ENCODE peak calls at places on chromosomes 1 and 21, in seven cellular contexts. I is SK-N-SH, J is HCT116, D is GM12878, E is K562, A is H1, U is HepG2. N is an unnamed sample.
A peak's percentile ranks its signal among the peaks of the same experiment; 100 is the strongest.

GRCh38 chr1:243471026-243471685 is 215.3 kb downstream of the SDCCAG8 start:
- DNase-seq in I (no peak), J (no peak), D (no peak), E (no peak), A (no peak), U (no peak), N (no peak)

GRCh38 chr1:37764888-37765441 is at the start of gene EPHA10:
- DNase-seq in I (peak; percentile 97), J (no peak), D (no peak), E (no peak), A (peak; percentile 61), U (no peak), N (no peak)

GRCh38 chr1:25095635-25096200 is 136.6 kb downstream of the SYF2 start:
- DNase-seq in I (no peak), J (no peak), D (no peak), E (no peak), A (no peak), U (no peak), N (no peak)

GRCh38 chr1:161038523-161039153 is at the start of gene TSTD1:
- DNase-seq in I (peak; percentile 80), J (no peak), D (no peak), E (peak; percentile 45), A (no peak), U (no peak), N (no peak)

GRCh38 chr1:229619614-229620013 is 6.3 kb downstream of the TAF5L start:
- DNase-seq in I (no peak), J (no peak), D (no peak), E (no peak), A (no peak), U (no peak), N (no peak)

GRCh38 chr21:35178812-35179211 is 129.7 kb upstream of the RUNX1 start:
- DNase-seq in I (no peak), J (no peak), D (no peak), E (no peak), A (no peak), U (no peak), N (peak; percentile 32)

GRCh38 chr1:234856719-234857310 is 246.8 kb upstream of the IRF2BP2 start:
- DNase-seq in I (no peak), J (no peak), D (no peak), E (no peak), A (no peak), U (no peak), N (no peak)

GRCh38 chr1:116418091-116418830 is 45.2 kb downstream of the ATP1A1 start:
- DNase-seq in I (peak; percentile 89), J (peak; percentile 68), D (peak; percentile 51), E (peak; percentile 86), A (peak; percentile 53), U (peak; percentile 61), N (peak; percentile 10)

GRCh38 chr1:94118013-94118412 is 2.9 kb downstream of the ABCA4 start:
- DNase-seq in I (no peak), J (no peak), D (no peak), E (no peak), A (no peak), U (no peak), N (no peak)

GRCh38 chr1:43803105-43803504 is 95.8 kb downstream of the ST3GAL3 start:
- DNase-seq in I (no peak), J (no peak), D (no peak), E (no peak), A (no peak), U (no peak), N (no peak)
- H3K27ac ChIP-seq in I (no peak overlapping the region), J (no peak overlapping the region), D (no peak overlapping the region), E (no peak overlapping the region), A (no peak overlapping the region), U (no peak overlapping the region), N (no peak overlapping the region)

DNA sequence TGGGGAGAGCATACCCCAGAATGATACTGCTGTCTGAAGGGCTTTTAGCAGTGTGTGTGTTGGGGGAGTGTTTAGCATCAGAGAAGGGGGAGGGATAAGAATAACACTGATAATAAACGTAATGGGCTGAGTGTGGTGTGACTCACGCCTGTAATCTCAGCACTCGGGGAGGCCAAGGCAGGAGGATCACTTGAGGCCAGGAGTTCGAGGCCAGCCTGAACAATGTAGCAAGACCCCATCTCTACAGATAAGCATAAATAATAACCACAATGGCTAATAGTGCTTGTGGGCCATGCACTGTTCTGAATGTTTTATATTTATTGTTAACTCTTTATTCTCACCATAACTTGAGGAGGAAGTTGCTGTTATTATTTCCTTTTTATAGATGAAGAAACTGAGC is 2.6 kb upstream of the LEFTY2 start:
- DNase-seq in I (no peak), J (no peak), D (no peak), E (peak; percentile 17), A (no peak), U (no peak), N (no peak)
- TF ChIP-seq SIN3A in I (no peak), J (no peak), D (no peak), E (no peak), A (no peak), U (no peak), N (no peak)

DNA sequence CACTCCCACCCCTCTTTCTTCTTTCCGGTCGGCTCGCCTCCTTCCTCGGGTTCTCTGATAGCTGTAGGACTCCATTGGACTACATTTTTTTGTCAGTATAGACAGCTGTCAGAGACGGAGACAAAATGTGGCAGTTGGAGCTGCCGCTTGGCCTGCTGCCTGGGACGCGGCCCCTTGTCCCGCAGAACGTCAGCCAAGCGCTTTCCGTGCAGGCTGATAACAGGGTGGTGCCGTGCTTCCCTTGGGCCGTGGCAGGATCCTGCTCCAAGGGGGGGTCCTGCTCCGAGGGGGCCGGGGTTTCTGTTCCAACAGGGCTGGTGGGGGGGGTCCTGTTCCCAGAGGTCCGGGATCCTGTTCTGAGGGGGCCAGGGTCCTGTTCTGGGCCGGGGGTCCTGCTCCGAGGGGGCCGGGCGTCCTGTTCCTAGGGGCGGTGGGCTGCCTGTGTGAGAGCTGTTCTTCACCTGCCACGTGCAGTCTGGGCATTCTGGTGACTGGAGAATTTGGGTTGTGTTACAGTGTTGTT is 4.9 kb downstream of the SKI start:
- DNase-seq in I (no peak), J (no peak), D (no peak), E (no peak), A (no peak), U (no peak), N (no peak)
- H3K4me1 ChIP-seq in I (no peaks in the 10 kb centered on the region), J (peaks cover 29% of the 10 kb centered on the region), D (peaks cover 34% of the 10 kb centered on the region), E (peaks cover 90% of the 10 kb centered on the region), A (peaks cover 26% of the 10 kb centered on the region), U (peaks cover 57% of the 10 kb centered on the region), N (peaks cover 42% of the 10 kb centered on the region)

GRCh38 chr1:184974837-184975115 is 468 bp upstream of the NIBAN1 start:
- DNase-seq in I (no peak), J (no peak), D (no peak), E (no peak), A (no peak), U (no peak), N (no peak)
- H3K27ac ChIP-seq in I (peak overlapping the region; percentile 53), J (no peak overlapping the region), D (peak overlapping the region; percentile 86), E (no peak overlapping the region), A (no peak overlapping the region), U (no peak overlapping the region), N (no peak overlapping the region)

GRCh38 chr1:153565529-153566374 is at the start of gene S100A2:
- DNase-seq in I (no peak), J (peak; percentile 92), D (peak; percentile 39), E (no peak), A (no peak), U (peak; percentile 40), N (peak; percentile 85)
- TF ChIP-seq SIN3A in I (no peak), J (no peak), D (no peak), E (no peak), A (no peak), U (no peak), N (no peak)

DNA sequence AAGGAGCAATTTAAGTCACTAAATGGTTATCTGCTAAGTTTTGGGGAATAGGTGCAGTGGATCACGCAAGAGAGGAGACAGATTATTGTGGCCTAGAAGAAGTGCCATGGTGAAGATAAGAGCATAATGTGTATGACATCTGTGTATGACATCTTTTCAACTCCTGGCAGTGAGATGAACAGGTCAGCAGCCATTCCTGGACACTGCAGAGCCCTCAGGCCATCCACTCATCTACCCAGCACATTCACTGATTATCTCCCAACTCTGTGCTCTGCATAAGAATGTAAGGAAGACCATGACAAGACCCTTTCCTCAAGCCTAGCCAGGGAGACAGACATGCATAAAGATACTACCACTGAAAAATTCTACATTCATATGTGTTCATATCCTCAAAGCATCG is 73.7 kb downstream of the DDR2 start:
- DNase-seq in I (peak; percentile 3), J (no peak), D (no peak), E (no peak), A (no peak), U (no peak), N (no peak)
- H3K4me1 ChIP-seq in I (peaks cover 44% of the 10 kb centered on the region), J (no peaks in the 10 kb centered on the region), D (no peaks in the 10 kb centered on the region), E (no peaks in the 10 kb centered on the region), A (no peaks in the 10 kb centered on the region), U (no peaks in the 10 kb centered on the region), N (no peaks in the 10 kb centered on the region)

DNA sequence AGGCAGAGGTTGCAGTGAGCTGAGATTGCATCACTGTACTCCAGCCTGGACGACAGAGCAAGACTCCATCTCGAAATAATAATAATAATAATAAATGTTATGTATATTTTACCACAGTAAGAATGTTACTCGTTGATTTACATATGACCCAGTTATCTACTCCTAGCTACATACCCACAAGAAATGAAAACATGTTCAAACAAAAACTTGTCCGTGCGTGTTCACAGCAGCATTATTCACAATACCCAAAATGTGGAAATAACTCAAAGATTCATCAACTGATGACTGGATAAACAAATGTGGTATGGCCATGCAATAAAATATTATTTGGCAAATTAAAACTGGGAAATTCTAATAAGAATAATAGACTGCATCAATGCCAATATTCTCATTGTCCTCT is 31.7 kb upstream of the ENSA start:
- DNase-seq in I (no peak), J (no peak), D (no peak), E (no peak), A (no peak), U (no peak), N (no peak)
- H3K27ac ChIP-seq in I (no peak overlapping the region), J (no peak overlapping the region), D (no peak overlapping the region), E (no peak overlapping the region), A (no peak overlapping the region), U (no peak overlapping the region), N (no peak overlapping the region)

GRCh38 chr1:3076388-3076740 is 7.4 kb downstream of the PRDM16 start:
- DNase-seq in I (no peak), J (no peak), D (no peak), E (no peak), A (no peak), U (no peak), N (no peak)
- TF ChIP-seq SIN3A in I (no peak), J (no peak), D (no peak), E (no peak), A (no peak), U (no peak), N (no peak)

N was measured in Panc1.